ENCODE peak calls at places on chromosome 16, in four cellular contexts. B, N, U and L are unnamed samples.

GRCh38 chr16:50523710-50524109 is 24.5 kb upstream of the NKD1 start:
- DNase-seq in B (no peak), N (no peak), U (no peak), L (no peak)

GRCh38 chr16:63337264-63337663 is 1301.0 kb upstream of the CDH8 start:
- DNase-seq in B (no peak), U (no peak), N (no peak), L (no peak)

GRCh38 chr16:14485131-14485551 is 144.9 kb downstream of the PARN start:
- DNase-seq in U (peak), B (no peak), N (no peak), L (peak)

GRCh38 chr16:73216932-73217331 is 169.0 kb upstream of the ZFHX3 start:
- DNase-seq in U (no peak), N (peak), B (no peak), L (no peak)

GRCh38 chr16:75322706-75323105 is 71.3 kb upstream of the BCAR1 start:
- DNase-seq in N (peak), U (no peak), B (no peak), L (peak)

GRCh38 chr16:963913-964695 is 6.7 kb downstream of the LMF1 start:
- DNase-seq in N (no peak), U (no peak), B (no peak), L (peak)

GRCh38 chr16:83403751-83404150 is 404.0 kb upstream of the HSBP1 start:
- DNase-seq in B (no peak), U (peak), N (peak), L (peak)

GRCh38 chr16:46908540-46909372 is 24.6 kb downstream of the GPT2 start:
- DNase-seq in B (peak), N (peak), U (peak), L (peak)

GRCh38 chr16:21645261-21645721 is 7.1 kb downstream of the IGSF6 start:
- DNase-seq in N (peak), B (no peak), U (no peak), L (peak)

GRCh38 chr16:89345663-89346150 is 128.2 kb downstream of the ZNF778 start:
- DNase-seq in B (no peak), N (no peak), U (no peak), L (no peak)

GRCh38 chr16:66256919-66257318 is 109.6 kb upstream of the CDH5 start:
- DNase-seq in U (no peak), N (no peak), B (no peak), L (no peak)

GRCh38 chr16:14186007-14186953 is 115.2 kb downstream of the MRTFB start:
- DNase-seq in N (peak), U (peak), B (no peak), L (peak)

GRCh38 chr16:17397499-17397891 is 73.3 kb downstream of the XYLT1 start:
- DNase-seq in U (no peak), N (peak), B (no peak), L (peak)

GRCh38 chr16:12235110-12235509 is 258.6 kb downstream of the SNX29 start:
- DNase-seq in U (no peak), B (no peak), N (no peak), L (no peak)

GRCh38 chr16:27174798-27175197 is 28.5 kb upstream of the KDM8 start:
- DNase-seq in N (peak), B (no peak), U (peak), L (peak)

GRCh38 chr16:22217890-22218730 is 12.0 kb downstream of the EEF2K start:
- DNase-seq in N (no peak), B (no peak), U (no peak), L (no peak)

GRCh38 chr16:86248325-86248905 is 261.9 kb upstream of the FOXF1 start:
- DNase-seq in N (no peak), U (no peak), B (no peak), L (no peak)

GRCh38 chr16:68275611-68276191 is 11.4 kb downstream of the SLC7A6 start:
- DNase-seq in N (no peak), B (peak), U (no peak), L (no peak)

GRCh38 chr16:80433617-80434016 is 107.2 kb upstream of the DYNLRB2 start:
- DNase-seq in B (no peak), N (peak), U (no peak), L (no peak)

GRCh38 chr16:57619606-57620315 is 8.7 kb upstream of the ADGRG1 start:
- DNase-seq in U (no peak), B (no peak), N (no peak), L (no peak)

GRCh38 chr16:23905027-23905426 is 69.2 kb downstream of the PRKCB start:
- DNase-seq in U (peak), B (no peak), N (peak), L (peak)

GRCh38 chr16:894841-895240 is 75.9 kb downstream of the LMF1 start:
- DNase-seq in U (no peak), N (no peak), B (no peak), L (no peak)

GRCh38 chr16:24645739-24646645 is 83.5 kb upstream of the TNRC6A start:
- DNase-seq in U (peak), N (peak), B (no peak), L (peak)

GRCh38 chr16:54554581-54554980 is 268.0 kb upstream of the IRX3 start:
- DNase-seq in B (no peak), U (no peak), N (no peak), L (no peak)